ENCODE peak calls at places on chromosome 5, in seven cellular contexts. E, M, X, U, V, P and G are unnamed samples.

GRCh38 chr5:14687023-14687665 is 22.6 kb downstream of the OTULIN start:
- DNase-seq in M (no peak), E (no peak), X (no peak), V (peak; percentile 37), U (peak; percentile 60), P (peak; percentile 47), G (no peak)

GRCh38 chr5:157509587-157509986 is 49.6 kb downstream of the NIPAL4 start:
- DNase-seq in X (no peak), P (no peak), M (no peak), E (no peak), U (no peak), V (no peak), G (no peak)

GRCh38 chr5:91076138-91076537 is 307.0 kb downstream of the ARRDC3 start:
- DNase-seq in U (peak; percentile 28), E (no peak), M (no peak), V (no peak), X (no peak), P (no peak), G (no peak)

GRCh38 chr5:150458819-150459557 is 9.4 kb upstream of the RPS14 start:
- DNase-seq in E (peak; percentile 60), M (peak; percentile 89), V (peak; percentile 82), U (no peak), P (peak; percentile 71), X (peak; percentile 85), G (peak; percentile 90)

GRCh38 chr5:173278641-173279040 is 43.6 kb upstream of the NKX2-5 start:
- DNase-seq in P (no peak), M (no peak), E (no peak), V (peak; percentile 65), X (no peak), U (no peak), G (no peak)

GRCh38 chr5:157369507-157369906 is 90.5 kb upstream of the NIPAL4 start:
- DNase-seq in M (no peak), P (no peak), U (no peak), X (no peak), E (no peak), V (no peak), G (no peak)

GRCh38 chr5:31317642-31318041 is 124.2 kb downstream of the CDH6 start:
- DNase-seq in E (no peak), M (no peak), X (no peak), U (no peak), P (no peak), V (no peak), G (no peak)

GRCh38 chr5:135205616-135206349 is 171.8 kb upstream of the PITX1 start:
- DNase-seq in P (no peak), E (no peak), X (no peak), V (no peak), U (peak; percentile 26), M (peak; percentile 7), G (no peak)

GRCh38 chr5:133992429-133993151 is 12.2 kb downstream of the VDAC1 start:
- DNase-seq in E (no peak), M (no peak), V (peak; percentile 60), U (no peak), X (no peak), P (no peak), G (no peak)

GRCh38 chr5:128736567-128736966 is 198.5 kb upstream of the FBN2 start:
- DNase-seq in U (peak; percentile 40), M (peak; percentile 33), P (peak; percentile 83), V (peak; percentile 18), E (no peak), X (no peak), G (no peak)

GRCh38 chr5:32322882-32323281 is 10.1 kb upstream of the MTMR12 start:
- DNase-seq in E (no peak), M (no peak), V (no peak), P (no peak), X (no peak), U (no peak), G (no peak)

GRCh38 chr5:96657068-96657467 is 5.1 kb upstream of the CAST start:
- DNase-seq in P (peak; percentile 84), U (peak; percentile 96), V (no peak), M (peak; percentile 70), E (peak; percentile 39), X (peak; percentile 16), G (no peak)

GRCh38 chr5:82073179-82073578 is 101.4 kb downstream of the ATG10 start:
- DNase-seq in E (no peak), V (no peak), M (no peak), X (no peak), U (peak; percentile 48), P (no peak), G (no peak)

GRCh38 chr5:170393235-170393634 is 4.1 kb upstream of the KCNMB1 start:
- DNase-seq in E (no peak), M (no peak), U (no peak), P (no peak), X (no peak), V (no peak), G (no peak)

GRCh38 chr5:18772475-18772874 is 1138.2 kb downstream of the TAF11L14 start:
- DNase-seq in X (no peak), P (no peak), U (peak; percentile 23), M (no peak), E (no peak), V (no peak), G (no peak)

GRCh38 chr5:158175664-158176507 is 316.9 kb upstream of the CLINT1 start:
- DNase-seq in E (no peak), U (no peak), V (no peak), X (no peak), M (peak; percentile 79), P (no peak), G (no peak)

GRCh38 chr5:154316223-154316967 is 125.9 kb downstream of the GALNT10 start:
- DNase-seq in P (no peak), V (no peak), U (no peak), E (no peak), M (no peak), X (no peak), G (no peak)

GRCh38 chr5:86756839-86757238 is 139.1 kb downstream of the COX7C start:
- DNase-seq in V (no peak), U (no peak), M (no peak), E (no peak), P (no peak), X (no peak), G (no peak)

GRCh38 chr5:68217476-68217984 is 2.0 kb downstream of the PIK3R1 start:
- DNase-seq in U (peak; percentile 28), V (no peak), P (peak; percentile 33), E (no peak), X (no peak), M (peak; percentile 48), G (no peak)

GRCh38 chr5:135034186-135034962 is at the start of gene PITX1:
- DNase-seq in P (no peak), E (peak; percentile 62), V (no peak), X (no peak), M (peak; percentile 72), U (no peak), G (no peak)

GRCh38 chr5:111545031-111545430 is 32.7 kb upstream of the STARD4 start:
- DNase-seq in P (no peak), X (no peak), M (no peak), U (no peak), E (no peak), V (no peak), G (no peak)

GRCh38 chr5:102762095-102762534 is 7.0 kb downstream of the PAM start:
- DNase-seq in U (peak; percentile 58), V (no peak), M (no peak), E (no peak), P (peak; percentile 30), X (no peak), G (no peak)

DNA sequence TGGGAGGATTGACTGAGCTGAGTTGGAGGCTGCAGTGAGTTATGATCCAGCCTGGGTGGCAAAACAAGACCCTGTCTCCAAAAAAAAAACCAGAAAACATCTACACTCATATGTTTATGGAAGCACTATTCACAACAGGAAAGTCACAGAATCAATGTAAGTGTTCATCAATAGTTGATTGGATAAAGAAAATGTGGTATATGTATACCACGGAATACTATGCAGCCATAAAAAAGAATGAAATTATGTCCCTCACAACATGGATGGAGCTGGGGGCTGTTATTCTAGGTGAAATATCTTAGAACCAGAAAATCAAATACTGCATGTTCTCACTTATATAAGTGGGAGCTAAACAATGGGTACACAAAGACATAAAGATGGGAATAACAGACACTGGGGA is 2.8 kb upstream of the SLC25A2 start:
- DNase-seq in M (no peak), E (no peak), V (no peak), U (no peak), P (no peak), X (no peak), G (no peak)
- H3K9me3 ChIP-seq in M (peaks cover 18% of the 10 kb centered on the region), E (peaks cover 100% of the 10 kb centered on the region), V (peaks cover 100% of the 10 kb centered on the region), U (peaks cover 33% of the 10 kb centered on the region), P (no peaks in the 10 kb centered on the region), X (peaks cover 75% of the 10 kb centered on the region), G (peaks cover 9% of the 10 kb centered on the region)

DNA sequence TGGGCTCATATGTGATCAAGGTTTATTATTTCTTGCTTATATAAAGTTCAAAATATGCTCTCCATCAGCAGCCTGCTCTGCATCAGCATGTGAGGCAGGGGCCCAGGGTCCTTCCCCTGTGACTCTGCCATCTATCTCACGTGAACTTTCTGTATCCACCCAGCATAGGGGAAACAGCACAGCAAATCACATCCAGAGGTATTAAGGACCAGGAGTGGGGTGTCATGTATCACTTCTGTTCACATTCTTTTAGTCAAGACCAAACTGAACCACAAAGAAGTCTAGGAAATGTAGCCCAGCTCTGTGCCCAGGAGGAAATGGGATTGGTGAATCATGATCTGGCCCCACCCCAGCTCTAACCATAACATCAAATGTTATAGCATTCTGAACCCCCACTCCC is 473.5 kb downstream of the ARHGEF28 start:
- DNase-seq in E (no peak), X (no peak), P (no peak), M (no peak), U (no peak), V (no peak), G (no peak)
- H3K9me3 ChIP-seq in E (peaks cover 7% of the 10 kb centered on the region), X (no peaks in the 10 kb centered on the region), P (no peaks in the 10 kb centered on the region), M (no peaks in the 10 kb centered on the region), U (no peaks in the 10 kb centered on the region), V (peaks cover 11% of the 10 kb centered on the region), G (no peaks in the 10 kb centered on the region)

GRCh38 chr5:161261693-161262323 is 284.7 kb downstream of the GABRB2 start:
- DNase-seq in X (no peak), U (no peak), M (no peak), E (no peak), P (no peak), V (no peak), G (no peak)

GRCh38 chr5:161256957-161257356 is 289.6 kb downstream of the GABRB2 start:
- DNase-seq in V (no peak), E (no peak), M (no peak), P (no peak), U (no peak), X (no peak), G (no peak)

GRCh38 chr5:161263186-161263585 is 283.3 kb downstream of the GABRB2 start:
- DNase-seq in V (no peak), U (no peak), X (no peak), M (no peak), P (no peak), E (no peak), G (no peak)

GRCh38 chr5:161258438-161258837 is 288.1 kb downstream of the GABRB2 start:
- DNase-seq in V (no peak), P (no peak), E (no peak), U (no peak), M (no peak), X (no peak), G (no peak)
- H3K9me3 ChIP-seq in V (no peaks in the 10 kb centered on the region), P (no peaks in the 10 kb centered on the region), E (no peaks in the 10 kb centered on the region), U (no peaks in the 10 kb centered on the region), M (no peaks in the 10 kb centered on the region), X (no peaks in the 10 kb centered on the region), G (no peaks in the 10 kb centered on the region)

GRCh38 chr5:179367491-179367890 is 22.2 kb upstream of the ADAMTS2 start:
- DNase-seq in E (no peak), U (no peak), M (no peak), X (no peak), P (no peak), V (no peak), G (no peak)
- H3K9me3 ChIP-seq in E (no peaks in the 10 kb centered on the region), U (peaks cover 5% of the 10 kb centered on the region), M (no peaks in the 10 kb centered on the region), X (no peaks in the 10 kb centered on the region), P (no peaks in the 10 kb centered on the region), V (no peaks in the 10 kb centered on the region), G (no peaks in the 10 kb centered on the region)